ENCODE peak calls at places on chromosomes 13 and 19, in six cellular contexts. L is NCI-H2081; I is transverse colon; E is activated CD4-positive, alpha-beta T cell treated with anti-CD3 and anti-CD28 coated beads, Interleukin-2, amount 10 ng/mL, durations not matched to agents 7 days and 5 days; R is cardiac fibroblast; J is activated T-helper 1 cell treated with anti-CD3 and anti-CD28 coated beads, Interleukin-2, amount 50 U/mL, for 16 hours. Z is an unnamed sample.

GRCh38 chr13:102517959-102518358 is 78.8 kb upstream of the TPP2 start:
- DNase-seq in E (no peak), I (no peak), J (no peak), L (no peak), R (no peak), Z (no peak)

GRCh38 chr19:10895920-10896319 is 24.6 kb downstream of the CARM1 start:
- DNase-seq in J (no peak), R (no peak), I (no peak), E (no peak), L (no peak), Z (no peak)

GRCh38 chr19:49957262-49957915 is 3.6 kb downstream of the SIGLEC11 start:
- DNase-seq in I (no peak), J (no peak), R (no peak), E (no peak), L (no peak), Z (no peak)

GRCh38 chr13:72970956-72971355 is 87.8 kb upstream of the KLF5 start:
- DNase-seq in L (no peak), E (no peak), R (no peak), J (no peak), I (no peak), Z (peak; percentile 2)

GRCh38 chr19:10718205-10719196 is 622 bp downstream of the DNM2 start:
- DNase-seq in L (peak; percentile 27), R (peak; percentile 40), I (peak; percentile 41), E (peak; percentile 52), J (peak; percentile 33), Z (no peak)

GRCh38 chr13:94901070-94901469 is 188.7 kb upstream of the SOX21 start:
- DNase-seq in L (no peak), J (no peak), I (no peak), E (no peak), R (no peak), Z (no peak)

GRCh38 chr19:2271516-2272103 is 10.4 kb downstream of the PEAK3 start:
- DNase-seq in R (peak; percentile 63), I (peak; percentile 37), L (no peak), J (no peak), E (no peak), Z (no peak)

GRCh38 chr19:49214701-49215100 is 57.1 kb downstream of the TRPM4 start:
- DNase-seq in R (no peak), L (no peak), E (no peak), J (no peak), I (peak; percentile 44), Z (no peak)

GRCh38 chr13:33757713-33758112 is 60.2 kb upstream of the RFC3 start:
- DNase-seq in I (no peak), E (no peak), L (no peak), R (no peak), J (no peak), Z (no peak)

GRCh38 chr19:3679581-3679980 is 20.7 kb downstream of the PIP5K1C start:
- DNase-seq in E (no peak), L (no peak), R (no peak), J (no peak), I (no peak), Z (no peak)

GRCh38 chr13:99404005-99404755 is 97.0 kb upstream of the GPR183 start:
- DNase-seq in I (no peak), L (no peak), E (no peak), R (no peak), J (no peak), Z (no peak)

GRCh38 chr19:3034845-3035541 is 5.9 kb upstream of the TLE2 start:
- DNase-seq in R (peak; percentile 70), J (peak; percentile 24), E (peak; percentile 68), L (no peak), I (peak; percentile 64), Z (peak; percentile 15)

GRCh38 chr13:24271611-24272451 is 37.5 kb upstream of the C1QTNF9 start:
- DNase-seq in L (no peak), E (peak; percentile 84), R (peak; percentile 87), I (peak; percentile 72), J (peak; percentile 37), Z (peak; percentile 98)

GRCh38 chr19:4559569-4559968 is at the start of gene SEMA6B:
- DNase-seq in E (no peak), I (no peak), J (no peak), R (peak; percentile 69), L (no peak), Z (no peak)

GRCh38 chr19:43229315-43229714 is 23.9 kb upstream of the PSG4 start:
- DNase-seq in L (no peak), I (no peak), J (no peak), E (no peak), R (peak; percentile 15), Z (no peak)

GRCh38 chr13:33441015-33441414 is 155.5 kb upstream of the STARD13 start:
- DNase-seq in E (no peak), R (peak; percentile 38), J (no peak), L (no peak), I (peak; percentile 48), Z (no peak)

GRCh38 chr19:14106840-14107239 is 10.7 kb downstream of the PRKACA start:
- DNase-seq in I (no peak), J (no peak), E (no peak), L (no peak), R (no peak), Z (no peak)

GRCh38 chr13:81639984-81640582 is 1299.2 kb upstream of the SPRY2 start:
- DNase-seq in I (no peak), L (no peak), J (no peak), R (no peak), E (no peak), Z (peak; percentile 1)

GRCh38 chr13:110984392-110984791 is 69.5 kb upstream of the ANKRD10 start:
- DNase-seq in J (no peak), I (no peak), R (peak; percentile 56), L (no peak), E (no peak), Z (no peak)

GRCh38 chr13:29799041-29799440 is 51.4 kb downstream of the UBL3 start:
- DNase-seq in L (no peak), I (no peak), E (no peak), J (no peak), R (no peak), Z (no peak)

Z was measured in foreskin melanocyte.